ENCODE peak calls at places on chromosome 11, in six cellular contexts. F, L, X, P, W and U are unnamed samples.

GRCh38 chr11:94169516-94169915 is 40.9 kb downstream of the PANX1 start:
- DNase-seq in F (no peak), L (no peak), X (no peak), P (no peak), W (no peak), U (no peak)

GRCh38 chr11:7204778-7205177 is 46.9 kb upstream of the SYT9 start:
- DNase-seq in F (no peak), L (no peak), X (no peak), P (no peak), W (no peak), U (no peak)

GRCh38 chr11:92552942-92553341 is 328.3 kb downstream of the FAT3 start:
- DNase-seq in F (no peak), L (no peak), X (no peak), P (no peak), W (no peak), U (no peak)

GRCh38 chr11:69351460-69351859 is 57.5 kb downstream of the MYEOV start:
- DNase-seq in F (no peak), L (no peak), X (no peak), P (no peak), W (no peak), U (no peak)

GRCh38 chr11:65384301-65384889 is 1.9 kb upstream of the SLC25A45 start:
- DNase-seq in F (no peak), L (no peak), X (no peak), P (no peak), W (no peak), U (no peak)

GRCh38 chr11:72584933-72585597 is 89.2 kb downstream of the PDE2A start:
- DNase-seq in F (no peak), L (no peak), X (no peak), P (no peak), W (no peak), U (no peak)

GRCh38 chr11:17986007-17986710 is 26.7 kb downstream of the SERGEF start:
- DNase-seq in F (no peak), L (peak; percentile 23), X (no peak), P (no peak), W (peak; percentile 59), U (no peak)

GRCh38 chr11:10488581-10489443 is 33.7 kb downstream of the AMPD3 start:
- DNase-seq in F (no peak), L (no peak), X (peak; percentile 60), P (peak; percentile 74), W (no peak), U (peak; percentile 71)

GRCh38 chr11:44709966-44710365 is 16.8 kb upstream of the TSPAN18 start:
- DNase-seq in F (no peak), L (no peak), X (no peak), P (no peak), W (no peak), U (no peak)

GRCh38 chr11:9923280-9923679 is 259.4 kb downstream of the SWAP70 start:
- DNase-seq in F (no peak), L (no peak), X (no peak), P (no peak), W (no peak), U (no peak)

GRCh38 chr11:614583-615452 is 932 bp downstream of the IRF7 start:
- DNase-seq in F (no peak), L (no peak), X (peak; percentile 68), P (no peak), W (no peak), U (peak; percentile 73)

GRCh38 chr11:103494491-103494890 is 385.3 kb downstream of the DYNC2H1 start:
- DNase-seq in F (no peak), L (no peak), X (no peak), P (no peak), W (peak; percentile 27), U (no peak)

GRCh38 chr11:108666373-108666772 is 1.5 kb downstream of the DDX10 start:
- DNase-seq in F (no peak), L (no peak), X (no peak), P (no peak), W (no peak), U (no peak)

GRCh38 chr11:117950320-117950719 is 21.1 kb upstream of the TMPRSS13 start:
- DNase-seq in F (no peak), L (no peak), X (no peak), P (peak; percentile 39), W (no peak), U (no peak)

GRCh38 chr11:72349616-72350218 is 84.6 kb downstream of the CLPB start:
- DNase-seq in F (no peak), L (no peak), X (no peak), P (no peak), W (no peak), U (no peak)

GRCh38 chr11:31870609-31871309 is 59.6 kb upstream of the PAX6 start:
- DNase-seq in F (peak; percentile 81), L (no peak), X (no peak), P (peak; percentile 6), W (no peak), U (no peak)

GRCh38 chr11:2807276-2807681 is 78.3 kb downstream of the CDKN1C start:
- DNase-seq in F (no peak), L (peak; percentile 17), X (peak; percentile 75), P (no peak), W (no peak), U (peak; percentile 75)

GRCh38 chr11:94379619-94380018 is 21.6 kb downstream of the GPR83 start:
- DNase-seq in F (no peak), L (no peak), X (no peak), P (no peak), W (no peak), U (no peak)

GRCh38 chr11:75510626-75511025 is 15.1 kb downstream of the GDPD5 start:
- DNase-seq in F (no peak), L (no peak), X (no peak), P (no peak), W (no peak), U (no peak)

GRCh38 chr11:91981995-91982394 is 242.6 kb upstream of the FAT3 start:
- DNase-seq in F (no peak), L (no peak), X (peak; percentile 91), P (no peak), W (peak; percentile 80), U (peak; percentile 89)

GRCh38 chr11:78200553-78200952 is 11.8 kb downstream of the USP35 start:
- DNase-seq in F (no peak), L (no peak), X (no peak), P (no peak), W (no peak), U (no peak)